ENCODE peak calls at places on chromosomes 16 and 17, in six cellular contexts. One of them, this sample, is unnamed.
A peak's percentile ranks its signal among the peaks of the same experiment; 100 is the strongest.

GRCh38 chr17:51439395-51440229 is 179.3 kb downstream of the UTP18 start:
- DNase-seq in AG10803: no peak
- DNase-seq in body of pancreas: no peak
- DNase-seq in uterus: no peak
- DNase-seq in mammary epithelial cell: peak; percentile 24
- DNase-seq in choroid plexus epithelial cell: no peak
- DNase-seq in this sample: no peak

GRCh38 chr16:86906608-86907007 is 328.3 kb downstream of the FOXL1 start:
- DNase-seq in mammary epithelial cell: no peak
- DNase-seq in uterus: no peak
- DNase-seq in choroid plexus epithelial cell: no peak
- DNase-seq in body of pancreas: no peak
- DNase-seq in AG10803: no peak
- DNase-seq in this sample: no peak

GRCh38 chr16:2740476-2740875 is 12.0 kb upstream of the SRRM2 start:
- DNase-seq in AG10803: no peak
- DNase-seq in mammary epithelial cell: no peak
- DNase-seq in body of pancreas: no peak
- DNase-seq in choroid plexus epithelial cell: no peak
- DNase-seq in uterus: no peak
- DNase-seq in this sample: no peak

GRCh38 chr17:42270596-42270995 is 5.6 kb downstream of the STAT5B start:
- DNase-seq in choroid plexus epithelial cell: no peak
- DNase-seq in mammary epithelial cell: no peak
- DNase-seq in AG10803: peak; percentile 22
- DNase-seq in body of pancreas: no peak
- DNase-seq in uterus: no peak
- DNase-seq in this sample: no peak

GRCh38 chr16:11405331-11406176 is 60.3 kb downstream of the RMI2 start:
- DNase-seq in body of pancreas: no peak
- DNase-seq in mammary epithelial cell: no peak
- DNase-seq in AG10803: no peak
- DNase-seq in choroid plexus epithelial cell: peak; percentile 38
- DNase-seq in uterus: no peak
- DNase-seq in this sample: no peak

GRCh38 chr17:50020841-50021599 is 26.0 kb upstream of the DLX3 start:
- DNase-seq in mammary epithelial cell: no peak
- DNase-seq in choroid plexus epithelial cell: no peak
- DNase-seq in AG10803: no peak
- DNase-seq in uterus: no peak
- DNase-seq in body of pancreas: no peak
- DNase-seq in this sample: no peak

GRCh38 chr17:16521070-16521727 is 29.2 kb upstream of the LRRC75A start:
- DNase-seq in choroid plexus epithelial cell: peak; percentile 95
- DNase-seq in uterus: peak; percentile 84
- DNase-seq in mammary epithelial cell: peak; percentile 71
- DNase-seq in body of pancreas: peak; percentile 85
- DNase-seq in AG10803: peak; percentile 90
- DNase-seq in this sample: peak; percentile 87

GRCh38 chr17:3904486-3904885 is 11.6 kb upstream of the CAMKK1 start:
- DNase-seq in body of pancreas: peak; percentile 75
- DNase-seq in mammary epithelial cell: no peak
- DNase-seq in AG10803: no peak
- DNase-seq in choroid plexus epithelial cell: no peak
- DNase-seq in uterus: no peak
- DNase-seq in this sample: no peak

GRCh38 chr17:59298512-59298911 is 32.9 kb upstream of the YPEL2 start:
- DNase-seq in choroid plexus epithelial cell: peak; percentile 1
- DNase-seq in body of pancreas: no peak
- DNase-seq in uterus: no peak
- DNase-seq in mammary epithelial cell: no peak
- DNase-seq in AG10803: no peak
- DNase-seq in this sample: no peak

GRCh38 chr17:28344435-28344901 is 8.9 kb downstream of the TNFAIP1 start:
- DNase-seq in AG10803: no peak
- DNase-seq in mammary epithelial cell: no peak
- DNase-seq in uterus: no peak
- DNase-seq in choroid plexus epithelial cell: no peak
- DNase-seq in body of pancreas: no peak
- DNase-seq in this sample: no peak

GRCh38 chr17:30291571-30292489 is at the start of gene BLMH:
- DNase-seq in body of pancreas: peak; percentile 73
- DNase-seq in mammary epithelial cell: peak; percentile 25
- DNase-seq in AG10803: peak; percentile 77
- DNase-seq in choroid plexus epithelial cell: peak; percentile 81
- DNase-seq in uterus: peak; percentile 77
- DNase-seq in this sample: peak; percentile 82

DNA sequence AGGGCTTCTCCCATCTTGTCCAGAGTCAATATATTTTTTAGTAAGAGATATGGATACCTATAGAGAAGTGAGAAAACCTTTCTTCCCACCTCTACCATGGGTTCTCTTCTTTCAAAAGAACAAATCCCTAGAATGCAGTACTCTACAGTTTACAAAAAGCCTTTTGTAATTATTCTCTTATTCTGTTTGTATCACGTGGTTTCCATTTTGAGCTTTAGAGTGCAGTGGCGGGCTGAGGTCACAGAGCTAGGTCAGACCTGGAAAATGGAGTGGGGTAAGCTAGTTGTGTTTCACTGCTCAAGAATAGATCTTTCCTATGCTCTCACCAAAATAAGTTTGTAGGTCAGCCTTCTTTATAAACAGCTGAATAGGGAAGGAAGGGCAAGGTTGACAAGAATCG is 85.3 kb upstream of the MAF start:
- DNase-seq in choroid plexus epithelial cell: no peak
- DNase-seq in body of pancreas: no peak
- DNase-seq in AG10803: no peak
- DNase-seq in uterus: no peak
- DNase-seq in mammary epithelial cell: no peak
- DNase-seq in this sample: no peak
- H3K4me3 ChIP-seq in choroid plexus epithelial cell: no peak overlapping the region
- H3K4me3 ChIP-seq in body of pancreas: no peak overlapping the region
- H3K4me3 ChIP-seq in AG10803: no peak overlapping the region
- H3K4me3 ChIP-seq in uterus: no peak overlapping the region
- H3K4me3 ChIP-seq in mammary epithelial cell: no peak overlapping the region
- H3K4me3 ChIP-seq in this sample: no peak overlapping the region

GRCh38 chr16:50371936-50372595 is 3.3 kb upstream of the BRD7 start:
- DNase-seq in mammary epithelial cell: no peak
- DNase-seq in body of pancreas: peak; percentile 30
- DNase-seq in choroid plexus epithelial cell: peak; percentile 58
- DNase-seq in AG10803: peak; percentile 43
- DNase-seq in uterus: no peak
- DNase-seq in this sample: no peak
- TF ChIP-seq CTCF in mammary epithelial cell: no peak
- TF ChIP-seq CTCF in body of pancreas: no peak
- TF ChIP-seq CTCF in choroid plexus epithelial cell: peak; percentile 70
- TF ChIP-seq CTCF in AG10803: peak; percentile 57
- TF ChIP-seq CTCF in uterus: no peak
- TF ChIP-seq CTCF in this sample: peak; percentile 56

GRCh38 chr16:58339452-58339938 is 44.7 kb upstream of the PRSS54 start:
- DNase-seq in AG10803: peak; percentile 10
- DNase-seq in uterus: no peak
- DNase-seq in choroid plexus epithelial cell: peak; percentile 7
- DNase-seq in mammary epithelial cell: peak; percentile 40
- DNase-seq in body of pancreas: no peak
- DNase-seq in this sample: peak; percentile 8

GRCh38 chr16:58333937-58334336 is 39.1 kb upstream of the PRSS54 start:
- DNase-seq in mammary epithelial cell: no peak
- DNase-seq in body of pancreas: no peak
- DNase-seq in choroid plexus epithelial cell: no peak
- DNase-seq in AG10803: no peak
- DNase-seq in uterus: no peak
- DNase-seq in this sample: no peak

GRCh38 chr16:58337090-58337444 is 42.2 kb upstream of the PRSS54 start:
- DNase-seq in body of pancreas: peak; percentile 20
- DNase-seq in AG10803: no peak
- DNase-seq in uterus: no peak
- DNase-seq in choroid plexus epithelial cell: no peak
- DNase-seq in mammary epithelial cell: no peak
- DNase-seq in this sample: no peak

GRCh38 chr16:58338205-58338604 is 43.4 kb upstream of the PRSS54 start:
- DNase-seq in AG10803: no peak
- DNase-seq in body of pancreas: no peak
- DNase-seq in mammary epithelial cell: peak; percentile 35
- DNase-seq in choroid plexus epithelial cell: no peak
- DNase-seq in uterus: no peak
- DNase-seq in this sample: no peak

DNA sequence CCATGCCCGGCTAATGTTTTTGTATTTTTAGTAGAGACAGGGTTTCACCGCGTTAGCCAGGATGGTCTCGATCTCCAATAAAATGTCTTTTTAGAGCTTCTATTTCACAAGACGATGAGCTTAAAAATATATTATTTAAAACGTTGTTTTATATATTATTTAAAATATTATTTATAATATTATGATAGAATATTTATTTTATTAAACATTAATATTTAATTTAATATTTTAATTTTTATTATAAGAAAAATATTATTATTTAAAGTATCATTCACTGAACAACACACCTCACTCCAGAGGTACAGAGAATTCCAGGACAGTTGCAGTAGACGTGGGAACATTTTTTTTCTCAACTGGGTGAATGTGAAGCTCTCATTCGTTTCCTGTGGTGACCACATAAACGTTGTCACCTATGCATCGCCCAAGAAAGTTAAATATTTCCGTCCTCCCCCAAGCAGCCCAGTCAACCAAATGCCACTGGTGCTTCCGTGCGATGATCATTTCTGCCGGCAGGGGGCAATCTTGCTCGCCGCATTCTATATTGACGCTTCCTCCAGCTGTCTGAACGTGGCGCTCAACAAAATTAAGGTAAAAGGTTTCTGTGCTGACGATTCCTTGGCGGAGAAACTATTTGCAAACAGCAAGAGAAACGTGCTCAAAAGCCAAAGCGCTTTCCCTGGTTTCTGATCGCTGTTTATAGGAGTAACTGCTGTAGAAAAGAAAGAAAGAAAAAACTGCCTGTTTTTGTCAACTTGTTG is 41.7 kb upstream of the PRSS54 start:
- DNase-seq in uterus: peak; percentile 78
- DNase-seq in AG10803: peak; percentile 52
- DNase-seq in mammary epithelial cell: peak; percentile 62
- DNase-seq in choroid plexus epithelial cell: peak; percentile 79
- DNase-seq in body of pancreas: peak; percentile 81
- DNase-seq in this sample: peak; percentile 70
- H3K4me3 ChIP-seq in uterus: no peak overlapping the region
- H3K4me3 ChIP-seq in AG10803: peak overlapping the region; percentile 47
- H3K4me3 ChIP-seq in mammary epithelial cell: no peak overlapping the region
- H3K4me3 ChIP-seq in choroid plexus epithelial cell: no peak overlapping the region
- H3K4me3 ChIP-seq in body of pancreas: no peak overlapping the region
- H3K4me3 ChIP-seq in this sample: no peak overlapping the region

DNA sequence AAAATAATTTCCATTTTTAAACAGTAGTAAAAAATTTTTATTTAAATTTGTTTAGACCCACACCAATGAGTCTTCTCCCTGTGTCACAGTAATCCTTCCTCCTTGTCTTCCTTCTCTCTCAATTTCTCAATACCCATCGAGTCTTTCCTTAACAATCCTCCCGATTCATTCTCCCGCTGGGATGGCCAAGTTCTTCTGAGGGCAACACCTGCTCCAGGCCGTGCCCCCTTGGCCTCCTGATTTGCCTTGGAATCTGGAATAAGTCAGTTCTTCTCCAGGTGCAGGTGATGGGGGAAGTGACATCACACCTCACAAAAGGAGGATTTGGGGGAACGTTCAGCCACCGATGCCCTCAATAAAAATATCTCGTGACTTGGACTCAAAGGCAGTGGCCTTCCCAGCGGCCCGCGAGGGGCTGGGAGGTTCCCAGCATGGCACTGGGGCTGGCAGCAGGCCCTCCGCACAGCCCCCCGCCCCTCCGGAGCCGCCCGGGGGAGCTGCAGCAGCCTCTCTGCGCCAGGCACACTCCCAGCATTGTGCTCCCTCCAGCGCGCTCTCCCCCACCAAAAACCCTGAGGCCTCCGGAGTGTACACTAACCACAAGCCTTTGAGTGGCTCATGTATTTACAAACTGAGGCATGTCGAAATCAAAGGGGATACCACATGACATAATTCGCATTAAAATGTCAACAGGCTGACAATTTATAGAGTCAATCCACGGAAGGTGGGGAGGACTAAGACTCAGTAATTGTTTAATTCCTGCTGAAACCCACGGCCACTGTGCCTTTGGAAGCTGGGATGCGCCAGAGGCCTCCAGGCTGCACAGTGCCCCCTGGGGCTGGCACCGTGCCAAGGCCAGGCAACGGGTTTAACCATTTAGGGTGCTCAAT is 120.5 kb downstream of the ZFHX3 start:
- DNase-seq in uterus: peak; percentile 63
- DNase-seq in AG10803: peak; percentile 96
- DNase-seq in choroid plexus epithelial cell: peak; percentile 90
- DNase-seq in mammary epithelial cell: peak; percentile 92
- DNase-seq in body of pancreas: peak; percentile 56
- DNase-seq in this sample: peak; percentile 84
- TF ChIP-seq CTCF in uterus: no peak
- TF ChIP-seq CTCF in AG10803: peak; percentile 22
- TF ChIP-seq CTCF in choroid plexus epithelial cell: no peak
- TF ChIP-seq CTCF in mammary epithelial cell: no peak
- TF ChIP-seq CTCF in body of pancreas: no peak
- TF ChIP-seq CTCF in this sample: no peak

GRCh38 chr17:72358465-72358864 is 237.6 kb downstream of the SOX9 start:
- DNase-seq in uterus: no peak
- DNase-seq in body of pancreas: no peak
- DNase-seq in choroid plexus epithelial cell: peak; percentile 57
- DNase-seq in AG10803: peak; percentile 88
- DNase-seq in mammary epithelial cell: peak; percentile 88
- DNase-seq in this sample: peak; percentile 73

GRCh38 chr17:72360386-72360940 is 239.6 kb downstream of the SOX9 start:
- DNase-seq in uterus: no peak
- DNase-seq in choroid plexus epithelial cell: no peak
- DNase-seq in body of pancreas: no peak
- DNase-seq in AG10803: no peak
- DNase-seq in mammary epithelial cell: no peak
- DNase-seq in this sample: no peak

GRCh38 chr17:72359274-72359673 is 238.5 kb downstream of the SOX9 start:
- DNase-seq in body of pancreas: no peak
- DNase-seq in mammary epithelial cell: no peak
- DNase-seq in choroid plexus epithelial cell: no peak
- DNase-seq in AG10803: no peak
- DNase-seq in uterus: no peak
- DNase-seq in this sample: no peak

GRCh38 chr17:72359811-72360210 is 239.0 kb downstream of the SOX9 start:
- DNase-seq in AG10803: no peak
- DNase-seq in body of pancreas: no peak
- DNase-seq in uterus: no peak
- DNase-seq in choroid plexus epithelial cell: no peak
- DNase-seq in mammary epithelial cell: no peak
- DNase-seq in this sample: no peak

DNA sequence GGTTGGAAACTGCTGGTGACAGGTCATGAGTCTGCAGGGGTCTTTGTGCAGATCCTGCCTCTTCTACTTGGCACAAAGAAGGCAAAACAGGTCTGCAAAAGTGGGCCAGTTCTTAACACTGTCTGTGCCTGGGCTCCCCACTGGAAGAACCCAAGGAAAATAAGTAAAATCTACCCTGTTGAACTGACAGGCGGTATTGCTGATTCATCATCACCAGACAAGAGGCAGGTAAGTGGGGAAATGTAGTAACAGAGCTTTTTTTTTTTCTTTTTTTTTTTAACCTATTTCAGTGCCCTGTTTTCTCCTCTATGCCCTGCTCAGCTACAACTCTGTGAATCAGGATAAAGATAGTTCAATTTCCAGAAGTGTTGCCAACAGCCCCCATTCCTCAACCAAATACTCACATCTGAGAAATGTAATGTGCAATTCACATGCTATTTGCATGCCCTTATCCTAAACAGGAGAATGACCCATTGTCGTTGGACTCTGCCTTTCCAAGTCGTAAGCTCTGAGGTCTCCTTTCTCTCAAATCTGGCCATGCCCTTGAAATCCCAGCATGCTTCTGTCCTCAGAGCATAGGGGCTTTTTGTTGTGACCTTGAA is 237.0 kb downstream of the SOX9 start:
- DNase-seq in body of pancreas: no peak
- DNase-seq in choroid plexus epithelial cell: no peak
- DNase-seq in mammary epithelial cell: peak; percentile 20
- DNase-seq in AG10803: no peak
- DNase-seq in uterus: no peak
- DNase-seq in this sample: no peak
- H3K4me3 ChIP-seq in body of pancreas: no peak overlapping the region
- H3K4me3 ChIP-seq in choroid plexus epithelial cell: no peak overlapping the region
- H3K4me3 ChIP-seq in mammary epithelial cell: no peak overlapping the region
- H3K4me3 ChIP-seq in AG10803: no peak overlapping the region
- H3K4me3 ChIP-seq in uterus: no peak overlapping the region
- H3K4me3 ChIP-seq in this sample: no peak overlapping the region